ENCODE peak calls at places on chromosomes 3 and 15, in seven cellular contexts. J is ovary, A is sigmoid colon, V is tibial nerve, P is K562, T is stomach, X is HepG2. B is an unnamed sample.

GRCh38 chr3:9915252-9916141 is 1.4 kb upstream of the IL17RC start:
- DNase-seq in J (peak), A (peak), V (peak), P (no peak), T (peak), X (peak), B (no peak)

GRCh38 chr3:150443331-150443741 is 35.2 kb downstream of the TSC22D2 start:
- DNase-seq in J (no peak), A (no peak), V (no peak), P (no peak), T (no peak), X (no peak), B (no peak)

GRCh38 chr3:69143605-69144004 is 21.2 kb upstream of the LMOD3 start:
- DNase-seq in J (no peak), A (no peak), V (no peak), P (peak), T (no peak), X (no peak), B (no peak)

GRCh38 chr15:49438970-49439631 is 16.1 kb downstream of the FGF7 start:
- DNase-seq in J (no peak), A (peak), V (no peak), P (peak), T (no peak), X (no peak), B (no peak)

GRCh38 chr15:71447328-71448250 is 332.3 kb downstream of the THSD4 start:
- DNase-seq in J (no peak), A (no peak), V (no peak), P (no peak), T (peak), X (no peak), B (no peak)

GRCh38 chr3:143998266-143998665 is 26.6 kb downstream of the DIPK2A start:
- DNase-seq in J (no peak), A (no peak), V (peak), P (no peak), T (no peak), X (no peak), B (no peak)

GRCh38 chr3:180048840-180049239 is 12.1 kb upstream of the PEX5L start:
- DNase-seq in J (no peak), A (no peak), V (no peak), P (no peak), T (no peak), X (no peak), B (no peak)

GRCh38 chr15:92797168-92798052 is 102.7 kb upstream of the CHD2 start:
- DNase-seq in J (no peak), A (no peak), V (peak), P (peak), T (no peak), X (peak), B (no peak)

GRCh38 chr3:32371466-32372212 is 20.0 kb upstream of the CMTM7 start:
- DNase-seq in J (no peak), A (no peak), V (no peak), P (no peak), T (no peak), X (no peak), B (no peak)

GRCh38 chr3:86814918-86815655 is 175.9 kb downstream of the VGLL3 start:
- DNase-seq in J (no peak), A (no peak), V (no peak), P (no peak), T (no peak), X (no peak), B (no peak)

GRCh38 chr15:36585774-36586173 is 6.3 kb downstream of the CDIN1 start:
- DNase-seq in J (no peak), A (no peak), V (no peak), P (no peak), T (no peak), X (no peak), B (no peak)

GRCh38 chr15:65423150-65423976 is 616 bp upstream of the IGDCC4 start:
- DNase-seq in J (no peak), A (peak), V (no peak), P (peak), T (no peak), X (no peak), B (no peak)

GRCh38 chr15:77538793-77539487 is 93.8 kb downstream of the LINGO1 start:
- DNase-seq in J (no peak), A (peak), V (no peak), P (no peak), T (peak), X (no peak), B (no peak)

GRCh38 chr15:68815598-68815997 is 5.1 kb downstream of the ANP32A start:
- DNase-seq in J (no peak), A (no peak), V (no peak), P (no peak), T (no peak), X (no peak), B (no peak)

GRCh38 chr3:132641837-132642538 is 17.6 kb downstream of the ACAD11 start:
- DNase-seq in J (no peak), A (no peak), V (no peak), P (peak), T (no peak), X (peak), B (no peak)

GRCh38 chr3:181316481-181316880 is 326.9 kb upstream of the DNAJC19 start:
- DNase-seq in J (no peak), A (no peak), V (no peak), P (peak), T (no peak), X (no peak), B (no peak)

GRCh38 chr3:105997800-105998526 is 129.2 kb upstream of the CBLB start:
- DNase-seq in J (no peak), A (no peak), V (no peak), P (peak), T (no peak), X (no peak), B (no peak)

GRCh38 chr3:75059120-75059519 is 444.7 kb upstream of the CNTN3 start:
- DNase-seq in J (no peak), A (no peak), V (no peak), P (no peak), T (no peak), X (no peak), B (no peak)

GRCh38 chr3:100042577-100042981 is 71.7 kb downstream of the FILIP1L start:
- DNase-seq in J (no peak), A (no peak), V (no peak), P (no peak), T (no peak), X (no peak), B (no peak)

GRCh38 chr3:168051579-168052183 is 44.0 kb downstream of the GOLIM4 start:
- DNase-seq in J (no peak), A (no peak), V (no peak), P (no peak), T (no peak), X (no peak), B (no peak)

GRCh38 chr3:123791417-123791816 is 92.7 kb downstream of the MYLK start:
- DNase-seq in J (no peak), A (no peak), V (no peak), P (no peak), T (no peak), X (no peak), B (peak)

GRCh38 chr3:56884387-56884786 is 82.6 kb upstream of the ARHGEF3 start:
- DNase-seq in J (no peak), A (no peak), V (no peak), P (no peak), T (no peak), X (no peak), B (no peak)

GRCh38 chr3:52443268-52443610 is 1.7 kb downstream of the SEMA3G start:
- DNase-seq in J (no peak), A (no peak), V (no peak), P (no peak), T (no peak), X (no peak), B (no peak)

GRCh38 chr15:43527802-43528541 is 10.6 kb downstream of the MAP1A start:
- DNase-seq in J (no peak), A (peak), V (no peak), P (no peak), T (no peak), X (no peak), B (no peak)

GRCh38 chr15:100559330-100559729 is 30.6 kb upstream of the CERS3 start:
- DNase-seq in J (no peak), A (peak), V (peak), P (no peak), T (peak), X (peak), B (no peak)

GRCh38 chr3:176514297-176514696 is 683.0 kb downstream of the TBL1XR1 start:
- DNase-seq in J (no peak), A (no peak), V (no peak), P (peak), T (no peak), X (peak), B (no peak)

GRCh38 chr15:99928429-99928981 is 195.3 kb upstream of the LYSMD4 start:
- DNase-seq in J (peak), A (peak), V (peak), P (peak), T (peak), X (no peak), B (peak)

DNA sequence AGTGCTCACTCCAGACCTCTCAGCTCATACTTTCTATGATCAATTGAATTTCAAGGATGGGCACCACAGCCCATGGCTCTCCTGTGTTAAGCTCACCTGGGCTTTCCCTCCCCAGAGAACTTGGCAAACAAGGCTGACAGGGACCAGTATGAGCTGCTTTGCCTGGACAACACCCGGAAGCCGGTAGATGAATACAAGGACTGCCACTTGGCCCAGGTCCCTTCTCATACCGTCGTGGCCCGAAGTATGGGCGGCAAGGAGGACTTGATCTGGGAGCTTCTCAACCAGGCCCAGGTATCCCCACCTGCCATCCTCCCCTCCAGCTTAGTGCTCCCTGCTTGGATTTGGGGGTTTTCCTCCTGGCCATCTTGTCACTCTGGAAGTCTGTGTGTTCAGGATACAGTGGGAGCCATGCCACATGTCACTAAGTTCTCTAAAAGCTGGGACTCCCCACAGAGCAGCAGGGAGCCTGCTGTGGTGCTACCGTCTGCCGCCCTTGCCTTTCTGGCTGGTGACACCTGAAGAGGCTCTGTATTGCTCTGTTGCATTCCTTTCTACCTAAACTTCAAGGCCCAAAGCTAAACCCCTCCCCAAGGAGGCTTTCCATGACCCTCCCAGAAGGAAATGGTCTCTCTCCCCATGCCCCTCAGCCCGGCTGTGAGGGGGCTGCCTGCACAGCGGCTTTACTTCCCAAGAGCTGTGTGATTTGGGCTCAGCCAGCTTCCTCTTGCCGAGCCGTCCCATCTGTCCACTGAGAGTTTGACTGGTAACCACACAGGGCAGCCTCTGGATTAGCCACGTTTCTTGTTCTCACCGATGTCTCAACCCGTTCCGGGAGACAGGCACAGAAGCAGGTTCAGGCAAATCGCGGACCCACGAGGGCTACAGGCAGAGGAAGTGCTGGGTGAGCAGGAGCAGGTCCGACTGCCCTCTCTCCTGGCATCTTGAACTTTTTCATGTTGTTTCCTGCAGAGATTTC is 10.8 kb downstream of the TF start:
- DNase-seq in J (no peak), A (no peak), V (no peak), P (no peak), T (no peak), X (no peak), B (no peak)
- H3K27ac ChIP-seq in J (no peak), A (no peak), V (no peak), P (no peak), T (no peak), X (no peak), B (no peak)

GRCh38 chr15:39426552-39427532 is 154.0 kb upstream of the THBS1 start:
- DNase-seq in J (no peak), A (peak), V (peak), P (peak), T (peak), X (no peak), B (peak)
- TF ChIP-seq EP300 in J (no peak), A (no peak), V (peak), P (no peak), T (no peak), X (no peak), B (peak)

GRCh38 chr3:139299261-139300132 is 44.3 kb upstream of the MRPS22 start:
- DNase-seq in J (peak), A (no peak), V (no peak), P (peak), T (peak), X (peak), B (no peak)
- H3K27ac ChIP-seq in J (peak), A (no peak), V (no peak), P (peak), T (no peak), X (no peak), B (no peak)

DNA sequence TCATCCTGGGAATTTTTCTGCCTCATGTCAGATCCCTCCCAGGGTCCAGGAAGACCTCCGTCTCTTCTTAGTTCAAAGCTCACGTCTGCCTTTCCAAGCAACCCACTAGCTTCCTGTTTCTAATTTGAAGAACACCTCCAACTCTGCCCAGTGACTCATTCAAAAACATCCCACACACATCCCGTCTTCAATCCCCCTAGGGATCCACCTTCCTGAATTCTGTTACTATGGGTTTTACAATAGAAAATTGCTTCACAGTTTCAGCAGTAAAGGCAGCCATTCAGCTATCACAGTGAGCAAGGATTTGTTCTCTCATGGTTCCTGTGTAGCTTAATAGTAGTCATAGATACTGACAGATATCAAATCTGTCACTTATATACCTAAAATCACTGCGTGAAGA is 308.3 kb upstream of the CCDC54 start:
- DNase-seq in J (no peak), A (no peak), V (peak), P (no peak), T (no peak), X (no peak), B (no peak)
- TF ChIP-seq EP300 in J (no peak), A (no peak), V (peak), P (no peak), T (no peak), X (no peak), B (no peak)

DNA sequence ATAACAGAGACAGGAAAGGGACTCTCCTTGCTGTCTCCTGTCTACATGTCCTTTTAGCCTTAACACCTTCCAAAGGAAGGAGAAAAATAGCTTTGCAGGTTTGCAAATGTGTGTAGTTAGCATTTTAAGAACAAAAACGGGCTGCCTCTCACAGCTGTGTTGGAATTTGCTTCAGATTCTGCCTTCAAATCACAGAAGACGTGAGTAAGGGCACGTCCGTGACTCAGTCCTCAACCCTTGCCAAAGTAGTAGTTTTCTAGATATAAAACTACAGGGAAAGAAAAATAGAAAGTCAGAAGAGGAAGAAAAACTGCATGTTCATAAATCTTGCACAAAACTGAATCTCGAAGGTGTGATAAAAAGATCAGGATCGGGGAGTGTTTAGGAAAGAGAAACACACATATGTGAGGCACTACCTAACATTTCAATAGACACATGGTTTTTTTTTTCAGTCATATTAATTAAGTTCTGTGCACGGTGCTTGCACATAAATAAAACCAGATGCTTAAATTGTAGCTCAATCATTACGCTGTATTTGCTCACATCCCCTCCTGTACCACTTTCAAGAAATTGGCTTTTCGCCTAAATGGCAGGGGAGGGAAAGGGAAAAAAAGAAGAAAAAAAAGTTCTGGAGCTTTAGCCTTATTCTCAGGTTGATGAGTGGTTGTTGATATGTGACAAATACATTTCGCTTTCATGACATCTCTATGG is 71.7 kb downstream of the P3H2 start:
- DNase-seq in J (no peak), A (no peak), V (no peak), P (no peak), T (no peak), X (no peak), B (no peak)
- H3K27ac ChIP-seq in J (no peak), A (peak), V (no peak), P (no peak), T (no peak), X (no peak), B (peak)

GRCh38 chr3:115513411-115513800 is 109.9 kb upstream of the GAP43 start:
- DNase-seq in J (no peak), A (no peak), V (peak), P (peak), T (no peak), X (no peak), B (no peak)

GRCh38 chr3:115523467-115523866 is 99.8 kb upstream of the GAP43 start:
- DNase-seq in J (no peak), A (no peak), V (no peak), P (no peak), T (no peak), X (no peak), B (no peak)

GRCh38 chr3:115517457-115518050 is 105.8 kb upstream of the GAP43 start:
- DNase-seq in J (no peak), A (no peak), V (no peak), P (no peak), T (no peak), X (no peak), B (no peak)

GRCh38 chr3:115512565-115513410 is 110.5 kb upstream of the GAP43 start:
- DNase-seq in J (peak), A (no peak), V (no peak), P (peak), T (no peak), X (no peak), B (no peak)

DNA sequence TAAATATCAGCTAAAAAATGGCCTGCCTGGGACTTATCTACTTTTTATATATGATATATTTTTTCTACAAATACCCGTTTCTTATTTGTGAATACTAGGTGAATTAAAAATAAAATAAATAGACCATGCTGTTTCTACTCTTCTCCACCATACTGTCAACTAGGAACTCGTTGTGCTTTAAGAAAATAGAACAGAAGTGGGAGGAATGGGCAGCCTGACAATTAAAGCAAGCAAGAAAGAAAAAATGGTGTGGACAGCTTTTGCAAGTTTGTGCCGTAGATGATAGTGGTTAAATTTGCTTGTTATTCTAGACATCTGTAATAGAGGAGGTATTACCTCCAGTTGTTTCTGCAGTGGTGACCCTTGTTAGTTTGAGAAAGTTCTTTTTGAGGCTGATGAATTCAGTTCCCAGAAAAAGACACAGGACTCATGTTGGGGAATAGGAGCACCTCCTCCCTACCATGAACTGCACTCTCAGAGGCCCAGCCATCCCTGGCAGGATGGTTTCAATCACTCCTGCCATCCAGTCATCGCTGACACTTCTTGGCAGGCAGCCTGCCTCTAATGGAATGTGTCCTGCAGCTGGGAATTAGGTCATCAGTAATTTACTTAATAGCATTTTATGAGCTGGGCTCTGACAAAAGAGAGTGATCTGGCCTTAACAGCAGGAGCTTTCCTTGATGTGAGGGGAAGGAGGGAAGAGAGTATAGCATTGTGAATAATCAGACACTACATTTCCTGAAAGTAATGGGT is 105.0 kb upstream of the GAP43 start:
- DNase-seq in J (no peak), A (no peak), V (no peak), P (no peak), T (no peak), X (no peak), B (no peak)
- TF ChIP-seq EP300 in J (no peak), A (no peak), V (no peak), P (no peak), T (no peak), X (no peak), B (no peak)

GRCh38 chr3:155554777-155555445 is 190.0 kb downstream of the PLCH1 start:
- DNase-seq in J (no peak), A (no peak), V (no peak), P (no peak), T (no peak), X (peak), B (no peak)
- H3K27ac ChIP-seq in J (no peak), A (no peak), V (no peak), P (no peak), T (peak), X (peak), B (no peak)

B was measured in esophagus muscularis mucosa.